ENCODE peak calls at places on chromosomes 13 and 19, in six cellular contexts. X is mucosa of descending colon; K is psoas muscle; N is heart left ventricle; U is prostate gland; H is CD8-positive, alpha-beta T cell. J is an unnamed sample. For H3K4me1, the result is how much of the 10 kb centered on the place peaks cover.

GRCh38 chr19:10269333-10270179 is 1.4 kb upstream of the ICAM1 start:
- DNase-seq in X (peak), K (peak), N (peak), U (peak), H (peak), J (peak)

GRCh38 chr19:38209671-38210457 is 14.2 kb downstream of the DPF1 start:
- DNase-seq in X (peak), K (peak), N (peak), U (peak), H (no peak), J (no peak)

GRCh38 chr19:11125994-11126685 is 29.4 kb downstream of the SPC24 start:
- DNase-seq in X (peak), K (peak), N (peak), U (peak), H (peak), J (peak)

GRCh38 chr19:2408247-2408646 is 19.1 kb downstream of the TIMM13 start:
- DNase-seq in X (no peak), K (no peak), N (no peak), U (no peak), H (no peak), J (no peak)

GRCh38 chr13:82675024-82675423 is 1207.2 kb downstream of the SLITRK1 start:
- DNase-seq in X (no peak), K (no peak), N (no peak), U (no peak), H (no peak), J (no peak)

GRCh38 chr19:11964858-11965645 is at the start of gene ZNF763:
- DNase-seq in X (peak), K (peak), N (peak), U (peak), H (peak), J (peak)

GRCh38 chr13:42279080-42279479 is 7.1 kb downstream of the AKAP11 start:
- DNase-seq in X (no peak), K (no peak), N (no peak), U (no peak), H (no peak), J (peak)

GRCh38 chr13:41064493-41064892 is 3.2 kb downstream of the WBP4 start:
- DNase-seq in X (no peak), K (no peak), N (no peak), U (no peak), H (no peak), J (no peak)

GRCh38 chr19:14086098-14086497 is 515 bp upstream of the C19orf67 start:
- DNase-seq in X (no peak), K (no peak), N (no peak), U (no peak), H (no peak), J (no peak)

GRCh38 chr19:13756210-13756609 is 8.1 kb upstream of the MRI1 start:
- DNase-seq in X (no peak), K (no peak), N (no peak), U (no peak), H (no peak), J (no peak)

GRCh38 chr19:17305517-17306284 is at the start of gene MRPL34:
- DNase-seq in X (peak), K (peak), N (peak), U (peak), H (peak), J (peak)
- H3K4me1 ChIP-seq in X (under half), K (under half), N (under half), U (under half), H (under half), J (under half)

DNA sequence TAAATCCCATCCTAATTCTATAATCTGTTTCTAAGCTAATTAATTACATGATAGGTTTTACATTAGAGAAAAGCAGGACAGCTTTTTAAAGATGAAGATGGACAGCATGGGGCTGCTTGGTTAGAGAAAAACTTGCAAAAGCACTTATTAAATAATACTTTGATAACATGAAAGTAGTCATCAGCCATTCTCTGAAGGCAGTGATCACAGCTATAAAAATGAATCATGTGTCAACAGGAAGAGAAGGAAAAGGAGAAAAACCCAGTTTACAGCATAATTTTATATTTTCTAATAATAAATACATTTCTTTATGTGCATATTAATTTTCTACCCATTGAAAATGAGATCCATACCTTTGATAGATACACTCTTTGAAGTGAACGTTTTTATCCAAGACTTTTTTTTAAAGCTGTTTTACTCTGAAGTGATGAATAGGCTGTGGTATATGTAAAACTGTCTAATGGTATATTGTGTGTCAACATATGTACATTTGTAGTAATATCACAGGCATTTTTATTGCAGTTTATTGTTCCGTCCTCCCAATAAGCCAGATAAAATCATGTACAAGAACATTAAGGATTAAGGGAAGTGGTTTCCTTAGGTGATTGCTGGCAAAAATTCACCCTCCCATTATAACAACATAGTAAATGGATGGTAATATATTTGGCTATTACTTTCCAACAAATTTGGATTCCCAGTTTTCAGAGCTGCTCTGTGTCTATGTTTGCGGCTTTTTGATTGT is 1.4 kb upstream of the KLF5 start:
- DNase-seq in X (no peak), K (no peak), N (no peak), U (no peak), H (no peak), J (no peak)
- H3K4me3 ChIP-seq in X (no peak), K (no peak), N (no peak), U (no peak), H (no peak), J (no peak)

GRCh38 chr13:99752373-99752772 is 219.2 kb downstream of the ZIC5 start:
- DNase-seq in X (no peak), K (no peak), N (no peak), U (no peak), H (no peak), J (no peak)

GRCh38 chr13:99757756-99758464 is 213.7 kb downstream of the ZIC5 start:
- DNase-seq in X (no peak), K (no peak), N (no peak), U (no peak), H (no peak), J (no peak)

GRCh38 chr13:99758465-99759162 is 213.0 kb downstream of the ZIC5 start:
- DNase-seq in X (no peak), K (no peak), N (no peak), U (no peak), H (no peak), J (no peak)

GRCh38 chr13:99759163-99759552 is 212.4 kb downstream of the ZIC5 start:
- DNase-seq in X (no peak), K (no peak), N (no peak), U (no peak), H (no peak), J (no peak)

GRCh38 chr13:99756281-99756680 is 215.3 kb downstream of the ZIC5 start:
- DNase-seq in X (no peak), K (no peak), N (no peak), U (no peak), H (no peak), J (no peak)
- H3K4me1 ChIP-seq in X (under half), K (under half), N (under half), U (under half), H (under half), J (under half)

GRCh38 chr13:76715043-76715442 is 171.2 kb downstream of the KCTD12 start:
- DNase-seq in X (no peak), K (no peak), N (no peak), U (no peak), H (no peak), J (no peak)
- H3K4me3 ChIP-seq in X (no peak), K (no peak), N (no peak), U (no peak), H (no peak), J (no peak)

GRCh38 chr13:71355010-71355409 is 512.0 kb downstream of the DACH1 start:
- DNase-seq in X (no peak), K (no peak), N (no peak), U (no peak), H (no peak), J (no peak)

GRCh38 chr13:71358218-71358617 is 508.8 kb downstream of the DACH1 start:
- DNase-seq in X (no peak), K (no peak), N (no peak), U (no peak), H (no peak), J (no peak)

GRCh38 chr13:71359641-71360040 is 507.4 kb downstream of the DACH1 start:
- DNase-seq in X (no peak), K (no peak), N (no peak), U (no peak), H (no peak), J (no peak)

GRCh38 chr13:71360041-71360440 is 507.0 kb downstream of the DACH1 start:
- DNase-seq in X (no peak), K (no peak), N (no peak), U (no peak), H (no peak), J (no peak)
- H3K4me1 ChIP-seq in X (under half), K (under half), N (under half), U (under half), H (under half), J (under half)

GRCh38 chr19:1252818-1253513 is 4.6 kb downstream of the MIDN start:
- DNase-seq in X (peak), K (peak), N (peak), U (peak), H (peak), J (peak)

GRCh38 chr19:1253514-1254080 is 5.2 kb downstream of the MIDN start:
- DNase-seq in X (peak), K (no peak), N (no peak), U (peak), H (no peak), J (peak)

GRCh38 chr19:1255186-1256161 is 7.1 kb downstream of the MIDN start:
- DNase-seq in X (no peak), K (peak), N (peak), U (no peak), H (no peak), J (no peak)

GRCh38 chr19:1254530-1255185 is 6.3 kb downstream of the MIDN start:
- DNase-seq in X (no peak), K (no peak), N (peak), U (no peak), H (no peak), J (no peak)

DNA sequence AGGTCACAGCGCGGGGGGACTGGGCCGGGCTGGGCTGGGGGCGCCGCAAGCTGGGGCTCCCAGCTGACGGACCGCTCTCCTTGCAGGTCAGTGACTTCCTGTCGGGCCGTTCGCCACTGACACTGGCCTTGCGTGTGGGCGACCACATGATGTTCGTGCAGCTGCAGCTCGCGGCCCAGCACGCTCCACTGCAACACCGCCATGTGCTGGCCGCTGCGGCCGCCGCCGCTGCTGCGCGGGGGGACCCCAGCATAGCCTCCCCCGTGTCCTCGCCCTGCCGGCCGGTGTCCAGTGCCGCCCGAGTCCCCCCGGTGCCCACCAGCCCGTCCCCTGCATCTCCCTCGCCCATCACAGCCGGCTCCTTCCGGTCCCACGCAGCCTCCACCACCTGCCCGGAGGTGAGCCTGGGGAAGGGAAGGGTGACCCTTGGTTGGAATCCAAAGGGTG is 5.7 kb downstream of the MIDN start:
- DNase-seq in X (peak), K (peak), N (peak), U (peak), H (no peak), J (no peak)
- H3K4me3 ChIP-seq in X (no peak), K (peak), N (peak), U (peak), H (no peak), J (no peak)

J was measured in naive thymus-derived CD4-positive, alpha-beta T cell.